ENCODE peak calls at places on chromosome 10, in ten cellular contexts. S is effector memory CD4-positive, alpha-beta T cell; A is caudate nucleus; B is CD8-positive, alpha-beta T cell; M is AG04450; V is lower lobe of right lung; I is K562; W is GM23338; G is A549; J is heart left ventricle. C is an unnamed sample.

GRCh38 chr10:116287906-116288501 is 15.0 kb upstream of the GFRA1 start:
- DNase-seq in S (no peak), A (no peak), B (no peak), M (peak), V (no peak), I (peak), W (peak), G (peak), J (peak), C (no peak)

GRCh38 chr10:58666024-58666423 is 153.4 kb downstream of the BICC1 start:
- DNase-seq in S (no peak), A (no peak), B (no peak), M (no peak), V (no peak), I (no peak), W (no peak), G (no peak), J (no peak), C (no peak)

GRCh38 chr10:124450010-124450782 is at the start of gene NKX1-2:
- DNase-seq in S (no peak), A (no peak), B (no peak), M (no peak), V (no peak), I (no peak), W (peak), G (no peak), J (no peak), C (peak)

GRCh38 chr10:119428789-119429188 is 113.7 kb downstream of the RGS10 start:
- DNase-seq in S (no peak), A (no peak), B (no peak), M (no peak), V (no peak), I (no peak), W (no peak), G (no peak), J (no peak), C (no peak)

GRCh38 chr10:77949167-77949566 is 22.6 kb upstream of the DLG5 start:
- DNase-seq in S (no peak), A (no peak), B (no peak), M (no peak), V (no peak), I (no peak), W (peak), G (peak), J (no peak), C (no peak)

GRCh38 chr10:12350167-12350872 is 973 bp downstream of the CAMK1D start:
- DNase-seq in S (peak), A (peak), B (peak), M (no peak), V (peak), I (no peak), W (peak), G (peak), J (no peak), C (peak)

GRCh38 chr10:61903184-61903990 is 1.9 kb downstream of the ARID5B start:
- DNase-seq in S (peak), A (peak), B (peak), M (no peak), V (peak), I (peak), W (peak), G (peak), J (peak), C (peak)

GRCh38 chr10:132926070-132926469 is 16.3 kb downstream of the CFAP46 start:
- DNase-seq in S (no peak), A (no peak), B (no peak), M (no peak), V (peak), I (no peak), W (no peak), G (no peak), J (no peak), C (no peak)

GRCh38 chr10:50679149-50679548 is 55.4 kb upstream of the SGMS1 start:
- DNase-seq in S (no peak), A (no peak), B (no peak), M (no peak), V (no peak), I (no peak), W (peak), G (no peak), J (no peak), C (no peak)

GRCh38 chr10:3401491-3401938 is 228.9 kb upstream of the PITRM1 start:
- DNase-seq in S (no peak), A (no peak), B (no peak), M (peak), V (no peak), I (no peak), W (no peak), G (no peak), J (no peak), C (no peak)

GRCh38 chr10:70575874-70576802 is 26.4 kb downstream of the PRF1 start:
- DNase-seq in S (no peak), A (no peak), B (no peak), M (no peak), V (peak), I (peak), W (no peak), G (no peak), J (peak), C (no peak)

GRCh38 chr10:13956826-13957225 is 370.1 kb downstream of the PRPF18 start:
- DNase-seq in S (no peak), A (no peak), B (no peak), M (peak), V (no peak), I (peak), W (peak), G (no peak), J (peak), C (peak)

GRCh38 chr10:102065561-102066420 is 642 bp downstream of the HPS6 start:
- DNase-seq in S (no peak), A (no peak), B (no peak), M (no peak), V (peak), I (peak), W (peak), G (peak), J (peak), C (no peak)

GRCh38 chr10:91012502-91012901 is 91.6 kb upstream of the ANKRD1 start:
- DNase-seq in S (no peak), A (no peak), B (no peak), M (no peak), V (no peak), I (no peak), W (no peak), G (no peak), J (no peak), C (no peak)

GRCh38 chr10:102153093-102153620 is 968 bp downstream of the NOLC1 start:
- DNase-seq in S (no peak), A (no peak), B (no peak), M (no peak), V (no peak), I (no peak), W (peak), G (no peak), J (no peak), C (no peak)

GRCh38 chr10:108783897-108784296 is 1139.4 kb downstream of the XPNPEP1 start:
- DNase-seq in S (no peak), A (no peak), B (no peak), M (no peak), V (no peak), I (peak), W (peak), G (peak), J (no peak), C (no peak)

GRCh38 chr10:7085913-7086589 is 324.8 kb downstream of the SFMBT2 start:
- DNase-seq in S (no peak), A (no peak), B (no peak), M (no peak), V (no peak), I (peak), W (peak), G (no peak), J (no peak), C (no peak)

GRCh38 chr10:103416436-103417147 is 20.2 kb downstream of the PDCD11 start:
- DNase-seq in S (peak), A (peak), B (peak), M (peak), V (no peak), I (peak), W (peak), G (peak), J (no peak), C (peak)

GRCh38 chr10:60526024-60526585 is 136.4 kb upstream of the ANK3 start:
- DNase-seq in S (no peak), A (no peak), B (no peak), M (no peak), V (no peak), I (no peak), W (no peak), G (no peak), J (no peak), C (no peak)

GRCh38 chr10:33257439-33257838 is 77.0 kb downstream of the NRP1 start:
- DNase-seq in S (no peak), A (no peak), B (no peak), M (no peak), V (no peak), I (no peak), W (no peak), G (no peak), J (no peak), C (no peak)

GRCh38 chr10:114175667-114176066 is 1.7 kb upstream of the CCDC186 start:
- DNase-seq in S (no peak), A (no peak), B (no peak), M (no peak), V (no peak), I (no peak), W (no peak), G (no peak), J (no peak), C (no peak)

GRCh38 chr10:114839901-114840300 is 18.3 kb downstream of the FHIP2A start:
- DNase-seq in S (no peak), A (no peak), B (no peak), M (no peak), V (no peak), I (no peak), W (no peak), G (no peak), J (no peak), C (no peak)

GRCh38 chr10:61024801-61025201 is 80.8 kb upstream of the RHOBTB1 start:
- DNase-seq in S (no peak), A (no peak), B (no peak), M (no peak), V (no peak), I (peak), W (peak), G (peak), J (no peak), C (no peak)

GRCh38 chr10:1395025-1395981 is 339.1 kb downstream of the WDR37 start:
- DNase-seq in S (no peak), A (no peak), B (no peak), M (no peak), V (no peak), I (no peak), W (no peak), G (no peak), J (no peak), C (no peak)

GRCh38 chr10:22683995-22684305 is 30.4 kb downstream of the PIP4K2A start:
- DNase-seq in S (no peak), A (no peak), B (no peak), M (no peak), V (no peak), I (no peak), W (no peak), G (no peak), J (no peak), C (no peak)
- H3K27ac ChIP-seq in S (peak), A (no peak), B (peak), M (no peak), V (no peak), I (peak), W (peak), G (peak), J (no peak), C (no peak)

GRCh38 chr10:89625041-89625765 is 19.8 kb downstream of the PANK1 start:
- DNase-seq in S (no peak), A (no peak), B (no peak), M (no peak), V (no peak), I (no peak), W (no peak), G (no peak), J (no peak), C (no peak)
- H3K27ac ChIP-seq in S (no peak), A (no peak), B (no peak), M (peak), V (no peak), I (no peak), W (peak), G (no peak), J (no peak), C (no peak)

DNA sequence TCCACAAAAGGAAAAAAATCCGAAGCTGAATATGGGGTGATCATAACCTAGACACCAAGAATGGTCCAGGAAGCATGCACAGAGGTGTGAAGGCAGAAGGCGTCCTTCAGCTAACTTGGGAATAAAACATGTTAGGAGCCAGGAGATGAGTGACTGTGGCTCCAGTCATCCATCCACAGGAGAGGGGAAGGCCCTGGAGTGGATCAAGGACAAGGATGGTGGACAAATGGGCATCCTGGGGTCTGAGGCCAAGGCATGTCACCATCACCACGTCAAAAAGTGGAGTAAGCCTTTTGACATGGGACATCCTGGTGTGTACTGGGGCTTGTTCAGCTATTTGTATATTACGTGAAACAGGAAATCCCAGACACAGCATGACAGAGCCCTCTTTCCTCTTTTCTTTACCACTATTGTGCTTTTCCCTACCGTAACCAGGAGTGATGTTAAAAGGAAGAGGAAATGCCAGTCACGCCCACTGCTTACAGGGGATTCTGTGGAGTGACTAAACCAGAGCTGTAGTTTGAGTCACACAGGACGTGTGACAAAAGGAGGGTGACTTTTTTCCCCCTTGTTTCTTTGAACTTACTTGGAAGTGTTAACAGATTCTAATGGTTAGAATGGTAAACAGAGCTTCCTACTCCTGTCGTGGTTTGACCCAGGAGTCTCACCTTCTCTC is 15.4 kb downstream of the ACSL5 start:
- DNase-seq in S (no peak), A (no peak), B (no peak), M (no peak), V (no peak), I (peak), W (no peak), G (peak), J (peak), C (no peak)
- H3K27ac ChIP-seq in S (peak), A (peak), B (peak), M (no peak), V (peak), I (no peak), W (no peak), G (no peak), J (peak), C (no peak)

GRCh38 chr10:17981201-17981600 is 29.5 kb downstream of the SLC39A12 start:
- DNase-seq in S (no peak), A (no peak), B (no peak), M (no peak), V (no peak), I (no peak), W (no peak), G (no peak), J (no peak), C (no peak)
- H3K27ac ChIP-seq in S (no peak), A (no peak), B (no peak), M (peak), V (no peak), I (no peak), W (no peak), G (no peak), J (no peak), C (no peak)

C was measured in substantia nigra.